ENCODE peak calls at places on chromosomes 16 and 17, in nine cellular contexts. L, O, T, P, R, U, S, F and B are unnamed samples.

GRCh38 chr16:66451548-66451947 is 24.5 kb downstream of the BEAN1 start:
- DNase-seq in L (no peak), O (no peak), T (peak; percentile 31), P (no peak), R (no peak), U (no peak), S (no peak), F (no peak), B (no peak)

GRCh38 chr16:49875812-49876715 is 20.2 kb upstream of the ZNF423 start:
- DNase-seq in L (no peak), O (peak; percentile 7), T (no peak), P (no peak), R (no peak), U (no peak), S (no peak), F (no peak), B (no peak)

GRCh38 chr17:50196036-50196435 is 5.4 kb downstream of the COL1A1 start:
- DNase-seq in L (no peak), O (no peak), T (no peak), P (no peak), R (no peak), U (no peak), S (no peak), F (no peak), B (no peak)

GRCh38 chr16:88119881-88120280 is 168.6 kb downstream of the BANP start:
- DNase-seq in L (no peak), O (no peak), T (no peak), P (no peak), R (no peak), U (no peak), S (no peak), F (no peak), B (no peak)

GRCh38 chr17:72030067-72030899 is 90.5 kb upstream of the SOX9 start:
- DNase-seq in L (peak; percentile 38), O (peak; percentile 85), T (no peak), P (peak; percentile 91), R (peak; percentile 32), U (no peak), S (peak; percentile 17), F (no peak), B (peak; percentile 44)

GRCh38 chr17:81376946-81377733 is 18.1 kb upstream of the BAHCC1 start:
- DNase-seq in L (no peak), O (no peak), T (no peak), P (no peak), R (no peak), U (no peak), S (no peak), F (no peak), B (no peak)

GRCh38 chr17:78904371-78904770 is 1.4 kb upstream of the CEP295NL start:
- DNase-seq in L (no peak), O (no peak), T (no peak), P (peak; percentile 37), R (no peak), U (no peak), S (no peak), F (no peak), B (no peak)

GRCh38 chr17:12987120-12987519 is 30.7 kb downstream of the ELAC2 start:
- DNase-seq in L (no peak), O (no peak), T (no peak), P (no peak), R (no peak), U (no peak), S (no peak), F (no peak), B (no peak)

GRCh38 chr16:3140603-3141427 is 6.0 kb downstream of the ZNF213 start:
- DNase-seq in L (no peak), O (no peak), T (no peak), P (no peak), R (no peak), U (no peak), S (no peak), F (no peak), B (no peak)

GRCh38 chr16:74829637-74830036 is 55.0 kb upstream of the FA2H start:
- DNase-seq in L (no peak), O (no peak), T (no peak), P (no peak), R (no peak), U (no peak), S (no peak), F (no peak), B (no peak)

GRCh38 chr17:15273141-15273793 is 8.1 kb upstream of the PMP22 start:
- DNase-seq in L (no peak), O (peak; percentile 30), T (no peak), P (peak; percentile 89), R (no peak), U (no peak), S (no peak), F (no peak), B (no peak)

GRCh38 chr17:67759355-67760171 is 41.8 kb downstream of the NOL11 start:
- DNase-seq in L (no peak), O (no peak), T (peak; percentile 79), P (no peak), R (no peak), U (no peak), S (no peak), F (no peak), B (no peak)

GRCh38 chr16:7731121-7731520 is 398.5 kb downstream of the RBFOX1 start:
- DNase-seq in L (no peak), O (no peak), T (no peak), P (no peak), R (no peak), U (no peak), S (no peak), F (no peak), B (no peak)

GRCh38 chr17:1005361-1005946 is 8.5 kb downstream of the TIMM22 start:
- DNase-seq in L (peak; percentile 88), O (peak; percentile 83), T (no peak), P (no peak), R (peak; percentile 48), U (no peak), S (peak; percentile 55), F (peak; percentile 35), B (no peak)

GRCh38 chr17:29622337-29623282 is at the start of gene CORO6:
- DNase-seq in L (peak; percentile 33), O (peak; percentile 51), T (no peak), P (peak; percentile 45), R (peak; percentile 35), U (no peak), S (no peak), F (no peak), B (peak; percentile 67)

GRCh38 chr16:66472961-66473610 is 46.0 kb downstream of the BEAN1 start:
- DNase-seq in L (no peak), O (no peak), T (peak; percentile 78), P (no peak), R (no peak), U (no peak), S (no peak), F (no peak), B (no peak)

GRCh38 chr17:61324540-61324868 is 75.1 kb upstream of the TBX2 start:
- DNase-seq in L (no peak), O (peak; percentile 63), T (no peak), P (peak; percentile 69), R (no peak), U (no peak), S (no peak), F (no peak), B (no peak)